ENCODE peak calls at places on chromosomes 5 and 9, in eight cellular contexts. F is PC-9, D is NCI-H2107, Q is T-helper 1 cell, W is endothelial cell, G is fibroblast of pulmonary artery, T is fibroblast of lung, A is cardiac fibroblast. Z is an unnamed sample.

GRCh38 chr9:33197279-33197678 is 30.1 kb upstream of the B4GALT1 start:
- DNase-seq in A (no peak), G (no peak), Q (no peak), F (no peak), W (no peak), D (no peak), T (no peak), Z (no peak)

GRCh38 chr9:31590091-31590490 is 794.4 kb upstream of the ACO1 start:
- DNase-seq in G (peak; percentile 40), T (peak; percentile 36), A (peak; percentile 29), F (no peak), W (no peak), Q (no peak), D (no peak), Z (no peak)

GRCh38 chr5:174733836-174734235 is 9.5 kb downstream of the MSX2 start:
- DNase-seq in T (no peak), G (no peak), W (no peak), F (no peak), Q (no peak), A (no peak), D (no peak), Z (no peak)

GRCh38 chr9:128633057-128633456 is 23.6 kb downstream of the DYNC2I2 start:
- DNase-seq in F (no peak), Q (no peak), W (no peak), A (no peak), G (no peak), T (no peak), D (no peak), Z (no peak)

GRCh38 chr9:137034709-137035506 is 3.0 kb upstream of the FUT7 start:
- DNase-seq in D (peak; percentile 66), G (peak; percentile 87), T (peak; percentile 69), W (peak; percentile 90), Q (peak; percentile 85), A (peak; percentile 85), F (peak; percentile 88), Z (peak; percentile 35)

GRCh38 chr9:27655454-27655853 is 82.2 kb upstream of the C9orf72 start:
- DNase-seq in T (no peak), D (no peak), Q (no peak), G (no peak), F (no peak), W (no peak), A (no peak), Z (no peak)

GRCh38 chr9:130985606-130986162 is 23.3 kb upstream of the LAMC3 start:
- DNase-seq in D (no peak), Q (no peak), T (no peak), W (no peak), F (no peak), G (no peak), A (no peak), Z (no peak)

GRCh38 chr9:76338418-76338817 is 55.8 kb downstream of the RFK start:
- DNase-seq in F (no peak), Q (no peak), G (no peak), T (no peak), D (no peak), W (no peak), A (no peak), Z (no peak)

GRCh38 chr5:93189707-93190120 is 391.3 kb downstream of the NR2F1-AS1 start:
- DNase-seq in W (no peak), D (no peak), F (peak; percentile 31), G (peak; percentile 95), Q (no peak), T (peak; percentile 99), A (peak; percentile 97), Z (no peak)

GRCh38 chr9:90508940-90509339 is 133.7 kb downstream of the DIRAS2 start:
- DNase-seq in W (no peak), Q (no peak), F (no peak), D (no peak), G (no peak), A (no peak), T (peak; percentile 33), Z (no peak)

GRCh38 chr5:77312411-77312810 is 101.9 kb downstream of the PDE8B start:
- DNase-seq in G (peak; percentile 39), A (peak; percentile 73), W (no peak), D (no peak), F (no peak), T (peak; percentile 18), Q (no peak), Z (no peak)

GRCh38 chr5:83721878-83722779 is 1.5 kb upstream of the HAPLN1 start:
- DNase-seq in Q (no peak), D (peak; percentile 8), A (peak; percentile 76), G (peak; percentile 70), F (peak; percentile 78), W (peak; percentile 84), T (peak; percentile 78), Z (no peak)

GRCh38 chr9:75390951-75391350 is 302.6 kb downstream of the OSTF1 start:
- DNase-seq in G (no peak), D (no peak), Q (no peak), W (no peak), F (no peak), T (peak; percentile 1), A (no peak), Z (no peak)

GRCh38 chr5:137190441-137190840 is 308.7 kb downstream of the SPOCK1 start:
- DNase-seq in A (peak; percentile 52), F (no peak), T (peak; percentile 83), G (peak; percentile 13), W (no peak), Q (no peak), D (no peak), Z (no peak)

GRCh38 chr9:614421-614820 is 227.1 kb upstream of the DMRT1 start:
- DNase-seq in F (no peak), T (peak; percentile 24), Q (no peak), A (peak; percentile 7), W (no peak), G (peak; percentile 15), D (no peak), Z (no peak)

GRCh38 chr9:120713257-120714087 is 798 bp downstream of the MEGF9 start:
- DNase-seq in Q (no peak), D (no peak), W (peak; percentile 11), T (no peak), F (no peak), A (no peak), G (no peak), Z (no peak)

GRCh38 chr9:89633920-89634319 is 29.1 kb downstream of the GADD45G start:
- DNase-seq in A (no peak), G (no peak), Q (no peak), F (no peak), T (no peak), D (no peak), W (no peak), Z (no peak)

Z was measured in SIG-M5.